ENCODE peak calls at places on chromosomes 6 and 20, in six cellular contexts. T, U, C, Y, Z and I are unnamed samples.

GRCh38 chr6:124535746-124536145 is 426.5 kb upstream of the RNF217 start:
- DNase-seq in Y (no peak), Z (peak), T (no peak), U (no peak), C (peak), I (peak)

GRCh38 chr6:164095056-164095455 is 680.5 kb downstream of the QKI start:
- DNase-seq in T (no peak), C (no peak), Z (no peak), U (no peak), Y (no peak), I (no peak)

GRCh38 chr20:38973546-38974120 is 11.5 kb downstream of the DHX35 start:
- DNase-seq in Z (peak), Y (no peak), T (no peak), C (no peak), U (no peak), I (peak)

GRCh38 chr6:14305629-14306028 is 188.1 kb downstream of the CD83 start:
- DNase-seq in C (no peak), Y (no peak), T (no peak), U (no peak), Z (no peak), I (peak)

GRCh38 chr6:100366419-100366818 is 98.3 kb downstream of the SIM1 start:
- DNase-seq in T (no peak), Z (peak), C (no peak), Y (no peak), U (peak), I (peak)

GRCh38 chr6:84768442-84769174 is 4.2 kb upstream of the TBX18 start:
- DNase-seq in Y (no peak), Z (peak), T (no peak), U (no peak), C (no peak), I (no peak)

GRCh38 chr6:98044168-98044567 is 761.2 kb upstream of the MMS22L start:
- DNase-seq in Z (no peak), U (no peak), C (no peak), Y (no peak), T (no peak), I (no peak)

GRCh38 chr6:35742842-35743241 is 6.0 kb downstream of the ARMC12 start:
- DNase-seq in Y (no peak), Z (no peak), T (peak), U (no peak), C (no peak), I (no peak)

GRCh38 chr6:99492137-99492536 is 23.1 kb downstream of the USP45 start:
- DNase-seq in Y (no peak), U (no peak), Z (no peak), T (no peak), C (no peak), I (no peak)

GRCh38 chr6:35489995-35490791 is 6.7 kb downstream of the TEAD3 start:
- DNase-seq in Z (peak), U (peak), C (no peak), Y (peak), T (peak), I (peak)

GRCh38 chr20:14986656-14987055 is 649.2 kb upstream of the FLRT3 start:
- DNase-seq in Z (no peak), Y (no peak), T (no peak), U (no peak), C (no peak), I (no peak)

GRCh38 chr20:63782051-63782471 is 42.5 kb downstream of the SLC2A4RG start:
- DNase-seq in T (no peak), Y (no peak), Z (no peak), C (no peak), U (no peak), I (no peak)

GRCh38 chr20:16477632-16478031 is 95.6 kb downstream of the KIF16B start:
- DNase-seq in C (no peak), Y (no peak), T (no peak), Z (no peak), U (peak), I (peak)

GRCh38 chr20:14951707-14952106 is 614.3 kb upstream of the FLRT3 start:
- DNase-seq in C (no peak), Z (peak), Y (no peak), U (peak), T (no peak), I (peak)

GRCh38 chr20:45913105-45913504 is 1.1 kb upstream of the PLTP start:
- DNase-seq in Z (peak), C (no peak), U (no peak), Y (no peak), T (no peak), I (peak)

GRCh38 chr20:41424546-41424945 is 57.9 kb upstream of the EMILIN3 start:
- DNase-seq in Y (no peak), U (no peak), Z (no peak), C (no peak), T (no peak), I (no peak)

GRCh38 chr6:145148392-145149175 is 586.7 kb downstream of the EPM2A start:
- DNase-seq in Y (no peak), T (peak), C (peak), U (peak), Z (peak), I (peak)

GRCh38 chr6:108002365-108003221 is 44.6 kb upstream of the SEC63 start:
- DNase-seq in Z (no peak), T (peak), Y (no peak), U (no peak), C (peak), I (peak)

GRCh38 chr20:1833216-1833615 is 62.0 kb upstream of the SIRPA start:
- DNase-seq in C (no peak), Z (no peak), T (no peak), Y (no peak), U (no peak), I (no peak)

GRCh38 chr6:77633993-77634392 is 18.8 kb upstream of the MEI4 start:
- DNase-seq in T (no peak), Z (peak), Y (no peak), C (no peak), U (no peak), I (no peak)

GRCh38 chr6:17493286-17493685 is 99.9 kb downstream of the CAP2 start:
- DNase-seq in Y (peak), U (peak), Z (peak), T (no peak), C (peak), I (peak)

GRCh38 chr6:146200136-146200708 is 171.4 kb downstream of the GRM1 start:
- DNase-seq in Z (peak), T (no peak), Y (no peak), C (no peak), U (peak), I (no peak)

DNA sequence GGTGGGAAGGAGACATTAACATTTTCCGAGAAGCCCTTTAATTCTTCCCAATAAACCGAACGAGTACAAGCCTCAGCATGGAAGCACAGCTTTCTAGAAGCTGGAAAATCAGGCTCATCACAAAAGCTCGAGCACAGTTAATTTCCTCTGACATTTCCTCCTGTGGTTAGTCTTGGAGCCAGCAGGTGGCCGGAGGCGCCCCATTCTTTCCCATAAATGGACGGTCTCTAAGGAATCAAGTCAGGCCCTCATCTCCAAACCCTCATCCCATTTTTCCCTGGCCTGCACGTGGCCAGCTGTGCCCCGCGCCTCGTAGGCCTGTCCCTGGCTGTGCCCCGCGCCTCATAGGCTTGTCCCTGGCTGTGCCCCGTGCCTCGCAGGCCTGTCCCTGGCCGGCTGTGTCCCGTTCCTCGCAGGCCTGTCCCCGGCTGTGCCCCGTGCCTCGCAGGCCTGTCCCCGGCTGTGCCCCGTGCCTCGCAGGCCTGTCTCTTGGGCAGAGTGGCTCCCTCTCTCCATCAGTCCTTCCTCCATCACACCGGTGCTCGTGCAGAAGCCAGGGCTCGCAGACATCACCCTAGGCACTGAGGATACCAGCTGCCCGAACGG is 19.7 kb upstream of the NTSR1 start:
- DNase-seq in U (no peak), Y (no peak), T (no peak), Z (no peak), C (no peak), I (no peak)
- TF ChIP-seq CTCF in U (no peak), Y (peak), T (no peak), Z (peak), C (peak), I (peak)

GRCh38 chr6:1625352-1625773 is 15.6 kb downstream of the FOXC1 start:
- DNase-seq in C (no peak), T (no peak), Y (no peak), Z (no peak), U (peak), I (peak)
- H3K4me3 ChIP-seq in C (peak), T (peak), Y (peak), Z (peak), U (peak), I (peak)

GRCh38 chr6:75755704-75756103 is 6.7 kb downstream of the MYO6 start:
- DNase-seq in Z (peak), T (no peak), C (no peak), Y (no peak), U (no peak), I (no peak)
- TF ChIP-seq CTCF in Z (no peak), T (no peak), C (no peak), Y (no peak), U (no peak), I (no peak)

GRCh38 chr6:37676071-37676470 is 21.6 kb downstream of the MDGA1 start:
- DNase-seq in T (no peak), C (no peak), Y (no peak), U (no peak), Z (no peak), I (no peak)

GRCh38 chr6:37678078-37678846 is 19.4 kb downstream of the MDGA1 start:
- DNase-seq in T (no peak), Z (no peak), U (no peak), C (no peak), Y (no peak), I (no peak)

GRCh38 chr6:37675606-37676005 is 22.1 kb downstream of the MDGA1 start:
- DNase-seq in T (no peak), C (no peak), U (no peak), Z (no peak), Y (no peak), I (peak)

GRCh38 chr6:37680668-37681067 is 17.0 kb downstream of the MDGA1 start:
- DNase-seq in U (peak), Y (no peak), C (no peak), T (no peak), Z (no peak), I (no peak)

DNA sequence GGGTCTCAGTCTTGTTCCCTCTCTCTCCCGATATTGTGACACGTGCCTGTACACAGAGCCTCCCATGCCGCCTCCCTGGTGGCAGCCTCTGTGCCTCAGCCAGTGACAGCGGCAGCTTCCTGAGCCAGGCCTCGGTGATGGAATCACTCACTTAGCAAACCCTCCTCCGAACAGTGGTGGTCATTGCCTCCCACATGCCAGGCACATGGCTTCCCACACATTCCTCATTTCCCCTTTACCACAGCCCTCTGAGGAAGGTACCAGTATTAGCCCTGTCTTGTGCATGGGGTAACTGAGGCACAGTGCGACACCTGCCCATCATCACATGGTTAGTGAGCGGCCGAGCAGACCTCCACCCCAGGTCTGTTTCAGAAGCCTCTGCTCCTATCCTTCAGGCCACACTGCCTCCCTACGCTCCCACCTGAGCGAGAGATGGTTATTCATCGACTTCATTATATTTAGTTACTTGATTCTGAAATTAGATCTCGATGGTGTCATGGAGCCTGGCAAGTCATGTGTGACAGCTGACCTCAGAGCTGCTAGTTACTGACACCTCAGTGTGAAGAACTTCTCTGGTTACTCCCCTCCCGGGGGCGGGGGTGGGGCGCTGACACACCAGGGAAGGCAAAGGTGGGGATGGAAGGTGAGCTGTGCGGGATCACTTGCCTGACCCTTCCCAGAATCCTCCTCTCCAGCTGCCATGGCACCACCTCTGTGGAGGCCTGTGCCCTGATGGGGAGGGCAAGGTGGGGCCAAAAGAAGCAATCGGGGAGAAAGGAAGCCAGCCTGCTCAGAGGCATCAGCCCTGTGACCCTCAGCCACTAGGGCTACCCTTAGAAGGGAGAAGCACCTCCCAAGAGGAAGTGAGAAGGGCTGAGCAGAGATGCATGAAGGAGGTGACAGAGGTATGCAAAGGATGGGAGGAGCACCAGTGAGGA is 17.9 kb downstream of the MDGA1 start:
- DNase-seq in T (peak), Y (no peak), Z (no peak), C (peak), U (no peak), I (peak)
- H3K4me3 ChIP-seq in T (no peak), Y (no peak), Z (no peak), C (no peak), U (no peak), I (no peak)

GRCh38 chr20:37423545-37423944 is 77.6 kb downstream of the SRC start:
- DNase-seq in U (no peak), Z (no peak), Y (no peak), C (no peak), T (no peak), I (no peak)
- TF ChIP-seq CTCF in U (no peak), Z (no peak), Y (no peak), C (no peak), T (no peak), I (no peak)

DNA sequence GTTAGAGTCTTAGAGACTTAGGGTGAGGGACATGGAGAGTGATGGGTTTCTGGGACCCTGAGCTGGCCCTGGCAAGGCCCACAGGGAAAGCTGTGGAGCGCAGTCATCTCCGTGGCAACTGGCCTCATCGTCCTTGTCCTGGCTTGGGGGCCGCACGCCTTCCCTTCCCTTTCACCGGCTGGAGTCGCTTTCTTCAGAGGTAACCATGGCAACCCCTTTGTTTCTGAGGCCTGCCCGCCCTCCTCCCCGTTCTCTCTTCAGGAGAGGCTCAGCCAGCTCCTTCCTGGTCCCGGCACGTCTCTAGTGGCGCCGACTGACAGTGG is 1.7 kb upstream of the OSBPL2 start:
- DNase-seq in C (no peak), U (no peak), Z (no peak), Y (no peak), T (no peak), I (no peak)
- H3K4me3 ChIP-seq in C (no peak), U (no peak), Z (no peak), Y (no peak), T (no peak), I (no peak)

GRCh38 chr6:118085665-118086064 is 178.6 kb downstream of the SLC35F1 start:
- DNase-seq in C (no peak), Z (no peak), Y (no peak), U (no peak), T (no peak), I (no peak)

GRCh38 chr6:118086189-118086588 is 179.1 kb downstream of the SLC35F1 start:
- DNase-seq in C (no peak), Y (no peak), T (no peak), U (no peak), Z (no peak), I (no peak)

GRCh38 chr6:118083711-118084110 is 176.6 kb downstream of the SLC35F1 start:
- DNase-seq in T (no peak), Y (no peak), C (no peak), U (no peak), Z (no peak), I (no peak)

GRCh38 chr6:118080547-118080946 is 173.5 kb downstream of the SLC35F1 start:
- DNase-seq in C (no peak), Y (no peak), U (no peak), Z (no peak), T (no peak), I (no peak)
- TF ChIP-seq CTCF in C (peak), Y (peak), U (no peak), Z (no peak), T (no peak), I (no peak)